ENCODE peak calls at places on chromosome 19, in five cellular contexts. F is neural progenitor cell, Y is fibroblast of lung, A is heart left ventricle, J is H7. S is an unnamed sample.

GRCh38 chr19:6126335-6126974 is 9.0 kb upstream of the ACSBG2 start:
- DNase-seq in J (peak; percentile 52), A (no peak), F (peak; percentile 55), Y (peak; percentile 72), S (peak; percentile 73)

GRCh38 chr19:29201849-29202248 is 11.1 kb downstream of the UQCRFS1 start:
- DNase-seq in F (no peak), J (no peak), A (no peak), Y (no peak), S (no peak)

GRCh38 chr19:41327499-41328156 is 17.7 kb downstream of the CCDC97 start:
- DNase-seq in A (peak; percentile 83), F (no peak), Y (peak; percentile 22), J (peak; percentile 87), S (peak; percentile 98)

GRCh38 chr19:43562698-43563241 is 12.6 kb downstream of the XRCC1 start:
- DNase-seq in Y (peak; percentile 42), F (no peak), A (peak; percentile 87), J (no peak), S (peak; percentile 95)

GRCh38 chr19:1655992-1656608 is 3.7 kb upstream of the TCF3 start:
- DNase-seq in F (no peak), J (no peak), A (no peak), Y (no peak), S (no peak)

GRCh38 chr19:12945479-12946091 is at the start of gene RAD23A:
- DNase-seq in J (peak; percentile 98), F (peak; percentile 100), Y (peak; percentile 99), A (peak; percentile 98), S (peak; percentile 99)

GRCh38 chr19:45097776-45098520 is 5.0 kb downstream of the PPP1R37 start:
- DNase-seq in J (peak; percentile 70), A (no peak), Y (peak; percentile 92), F (no peak), S (peak; percentile 100)

GRCh38 chr19:30263719-30264440 is 108.3 kb upstream of the ZNF536 start:
- DNase-seq in F (no peak), Y (no peak), J (peak; percentile 68), A (no peak), S (no peak)

GRCh38 chr19:45087531-45087930 is 5.4 kb upstream of the PPP1R37 start:
- DNase-seq in Y (no peak), A (no peak), F (no peak), J (no peak), S (peak; percentile 23)

GRCh38 chr19:47296036-47296435 is 13.6 kb upstream of the C5AR1 start:
- DNase-seq in Y (peak; percentile 80), A (peak; percentile 76), J (peak; percentile 85), F (peak; percentile 95), S (peak; percentile 83)

GRCh38 chr19:1671716-1672037 is 19.3 kb upstream of the TCF3 start:
- DNase-seq in J (no peak), F (no peak), A (no peak), Y (no peak), S (peak; percentile 92)

GRCh38 chr19:29860492-29860891 is 48.7 kb downstream of the CCNE1 start:
- DNase-seq in A (no peak), Y (no peak), J (peak; percentile 78), F (peak; percentile 35), S (no peak)

GRCh38 chr19:14611051-14611450 is 28.2 kb downstream of the CLEC17A start:
- DNase-seq in A (no peak), J (no peak), F (no peak), Y (no peak), S (no peak)

GRCh38 chr19:10120538-10121198 is 969 bp upstream of the EIF3G start:
- DNase-seq in A (no peak), F (no peak), Y (peak; percentile 73), J (no peak), S (peak; percentile 90)

GRCh38 chr19:38656171-38656981 is 8.9 kb downstream of the ACTN4 start:
- DNase-seq in F (no peak), A (no peak), J (no peak), Y (peak; percentile 68), S (peak; percentile 8)

GRCh38 chr19:10334340-10335148 is 1.2 kb upstream of the RAVER1 start:
- DNase-seq in A (peak; percentile 94), Y (peak; percentile 95), F (peak; percentile 93), J (peak; percentile 96), S (peak; percentile 99)

GRCh38 chr19:1223018-1223855 is 14.6 kb downstream of the CBARP start:
- DNase-seq in Y (no peak), A (no peak), F (peak; percentile 66), J (peak; percentile 95), S (peak; percentile 97)

GRCh38 chr19:39631626-39632025 is 24.1 kb upstream of the LGALS16 start:
- DNase-seq in A (no peak), F (no peak), Y (no peak), J (no peak), S (no peak)

GRCh38 chr19:55079400-55080038 is 3.9 kb downstream of the EPS8L1 start:
- DNase-seq in F (no peak), Y (no peak), A (no peak), J (no peak), S (no peak)

GRCh38 chr19:57511484-57511883 is 11.7 kb downstream of the ZNF773 start:
- DNase-seq in J (no peak), Y (no peak), A (no peak), F (no peak), S (no peak)
- H3K4me3 ChIP-seq in J (no peak overlapping the region), Y (no peak overlapping the region), A (no peak overlapping the region), F (no peak overlapping the region), S (no peak overlapping the region)

GRCh38 chr19:35090795-35091214 is 24.8 kb upstream of the FXYD3 start:
- DNase-seq in J (peak; percentile 84), A (no peak), Y (no peak), F (peak; percentile 66), S (peak; percentile 91)
- H3K4me3 ChIP-seq in J (peak overlapping the region; percentile 4), A (no peak overlapping the region), Y (no peak overlapping the region), F (no peak overlapping the region), S (peak overlapping the region; percentile 35)

DNA sequence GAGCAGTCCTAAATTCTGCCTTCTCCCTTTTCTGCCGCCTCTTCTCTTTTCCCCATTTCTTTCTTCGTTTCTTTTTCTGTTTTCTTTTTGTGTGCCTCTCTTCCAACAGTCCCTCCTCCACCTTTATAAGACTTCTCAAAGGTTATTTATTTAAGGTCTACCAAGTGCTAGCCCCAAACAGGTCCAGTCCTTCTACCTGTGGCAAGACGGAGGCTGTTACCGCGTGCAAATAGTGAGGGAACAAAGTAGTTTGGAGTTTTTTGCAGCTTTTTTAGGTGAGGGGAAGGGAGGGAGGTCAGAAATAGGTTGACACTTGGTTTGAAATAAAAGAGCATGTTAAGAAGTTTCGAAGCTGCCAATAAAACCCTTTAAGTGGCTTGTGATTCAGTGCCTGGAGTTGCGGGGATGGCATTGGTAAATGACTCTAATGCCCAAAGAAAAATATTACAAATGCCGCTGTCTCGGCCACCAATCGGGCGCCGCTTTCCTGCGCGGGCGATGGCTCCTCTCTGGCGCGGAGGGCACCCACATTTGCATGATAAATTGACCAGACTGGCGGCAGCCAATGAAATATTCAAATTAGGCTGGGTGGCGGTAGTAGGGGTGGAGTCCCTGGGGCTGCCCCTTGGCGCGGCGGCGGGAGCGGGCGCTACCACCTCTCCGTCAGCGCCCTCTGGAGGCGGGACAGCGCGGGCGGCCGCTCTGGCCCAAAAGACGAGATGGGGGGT is 7.5 kb upstream of the TSHZ3 start:
- DNase-seq in F (peak; percentile 75), A (peak; percentile 40), Y (no peak), J (peak; percentile 93), S (peak; percentile 95)
- H3K4me3 ChIP-seq in F (peak overlapping the region; percentile 19), A (no peak overlapping the region), Y (no peak overlapping the region), J (peak overlapping the region; percentile 13), S (peak overlapping the region; percentile 36)

DNA sequence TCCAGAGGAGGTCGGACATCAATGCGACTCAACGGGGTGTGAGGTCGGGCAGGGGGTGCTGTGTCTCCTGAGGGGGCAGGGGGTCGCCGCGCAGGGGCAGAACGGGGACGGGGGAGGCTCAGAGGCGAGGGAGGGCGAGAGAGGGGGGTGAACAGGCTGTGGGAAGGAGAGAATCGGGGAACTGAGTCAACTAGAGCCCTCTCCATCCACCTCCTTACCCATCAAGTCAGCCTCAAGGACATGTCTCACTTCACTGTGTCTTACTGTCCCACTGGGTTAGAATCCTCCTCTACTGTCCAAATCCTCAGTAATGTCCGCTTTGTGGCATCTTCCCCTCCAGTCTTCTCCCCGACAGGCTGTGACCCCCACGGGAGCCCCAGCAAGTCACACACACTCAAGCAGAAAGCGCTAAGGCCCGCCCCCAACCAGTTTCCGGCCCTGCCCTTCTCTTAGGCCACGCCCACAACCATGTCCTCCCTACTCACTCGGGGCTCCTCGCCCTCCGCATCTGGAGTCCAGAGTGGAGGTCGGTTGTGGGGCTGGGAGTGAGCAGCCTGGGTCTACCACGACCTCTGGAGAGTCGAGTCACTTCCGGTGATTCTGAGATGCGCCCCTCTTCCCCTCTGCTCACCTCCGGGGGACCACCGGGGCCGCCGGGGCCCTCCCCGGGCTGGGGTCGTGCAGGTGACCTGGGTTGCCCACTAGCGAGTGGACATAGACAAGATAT is 9.3 kb downstream of the PLEKHA4 start:
- DNase-seq in F (no peak), A (peak; percentile 54), J (peak; percentile 89), Y (no peak), S (peak; percentile 48)
- H3K4me3 ChIP-seq in F (no peak overlapping the region), A (no peak overlapping the region), J (peak overlapping the region; percentile 49), Y (no peak overlapping the region), S (no peak overlapping the region)

DNA sequence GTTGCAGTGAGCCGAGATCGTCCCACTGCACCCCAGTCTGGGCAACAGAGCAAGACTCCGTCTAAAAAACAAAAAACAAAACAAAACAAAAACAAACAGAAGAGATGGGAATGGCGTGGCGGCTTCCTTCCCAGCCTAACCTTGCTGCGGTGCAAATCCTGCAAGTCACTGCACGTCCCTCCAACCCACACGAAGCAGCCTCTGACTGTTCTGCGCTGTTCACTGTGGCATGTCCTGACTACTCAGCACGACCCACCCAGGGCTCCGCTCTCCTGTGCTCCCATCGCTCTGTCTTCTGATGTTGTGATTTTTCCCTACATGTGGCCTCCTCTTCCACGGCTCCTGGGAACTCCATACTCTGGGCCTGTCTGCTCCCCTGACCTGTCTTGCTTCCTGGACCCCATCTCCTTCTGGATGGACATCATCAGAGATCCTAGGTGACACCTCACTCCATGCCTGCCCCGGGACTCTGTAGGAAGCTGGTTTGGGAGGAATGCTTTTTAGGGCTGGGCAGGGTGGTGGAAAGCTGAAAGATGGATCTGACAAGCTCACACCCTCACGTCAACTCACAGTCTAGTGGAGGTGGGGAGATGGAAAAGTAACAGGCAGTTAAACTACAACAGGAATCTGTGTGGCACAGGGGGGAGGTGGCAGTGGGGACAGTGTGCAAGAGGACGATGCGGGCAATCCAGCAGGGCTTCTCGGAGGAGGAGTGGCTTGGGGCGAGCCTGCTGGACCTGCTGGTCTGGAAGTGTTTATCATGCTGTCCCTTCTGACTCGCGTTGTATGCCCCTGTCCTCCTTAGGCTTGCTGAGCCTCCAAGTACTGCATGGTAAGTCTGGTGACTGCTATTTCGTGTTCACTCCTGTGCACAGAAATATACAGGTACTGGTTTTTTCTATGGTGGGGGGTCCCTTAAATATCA is 18.8 kb downstream of the ZSCAN5A start:
- DNase-seq in F (no peak), J (no peak), Y (no peak), A (no peak), S (peak; percentile 23)
- H3K4me3 ChIP-seq in F (no peak overlapping the region), J (no peak overlapping the region), Y (no peak overlapping the region), A (no peak overlapping the region), S (no peak overlapping the region)

GRCh38 chr19:50718255-50719118 is 1.1 kb downstream of the SHANK1 start:
- DNase-seq in Y (no peak), F (peak; percentile 55), J (peak; percentile 91), A (no peak), S (peak; percentile 96)

GRCh38 chr19:50719119-50719435 is 525 bp downstream of the SHANK1 start:
- DNase-seq in A (no peak), J (no peak), Y (no peak), F (no peak), S (no peak)

GRCh38 chr19:50720921-50721291 is 1.3 kb upstream of the SHANK1 start:
- DNase-seq in J (peak; percentile 50), Y (peak; percentile 21), F (peak; percentile 38), A (no peak), S (peak; percentile 95)

GRCh38 chr19:50720181-50720920 is 749 bp upstream of the SHANK1 start:
- DNase-seq in A (no peak), J (peak; percentile 65), Y (no peak), F (no peak), S (peak; percentile 90)

GRCh38 chr19:50719566-50719965 is at the start of gene SHANK1:
- DNase-seq in J (peak; percentile 95), A (no peak), F (peak; percentile 64), Y (peak; percentile 21), S (peak; percentile 89)
- H3K4me3 ChIP-seq in J (peak within 1 kb of the TSS; percentile 52), A (peak within 1 kb of the TSS; percentile 43), F (peak within 1 kb of the TSS; percentile 62), Y (peak within 1 kb of the TSS; percentile 32), S (peak within 1 kb of the TSS; percentile 66)

S was measured in osteoblast.